ENCODE peak calls at places on chromosomes 11 and 22, in four cellular contexts. O is activated naive CD8-positive, alpha-beta T cell treated with anti-CD3 and anti-CD28 coated beads, Interleukin-2, amount 50 U/mL, for 24 hours; P is NCI-H2029 treated with DMSO at 0.1 percent for 48 hours; J is germinal center. A is an unnamed sample.

GRCh38 chr11:46120711-46121327 is 435 bp downstream of the PHF21A start:
- DNase-seq in J (peak; percentile 23), O (peak; percentile 26), P (peak; percentile 66), A (peak; percentile 34)

GRCh38 chr22:20080445-20080775 is 369 bp downstream of the DGCR8 start:
- DNase-seq in P (no peak), J (peak; percentile 88), O (peak; percentile 77), A (peak; percentile 100)

GRCh38 chr11:44879432-44879831 is 71.3 kb downstream of the TP53I11 start:
- DNase-seq in J (no peak), P (no peak), O (no peak), A (no peak)

GRCh38 chr11:77067776-77068460 is 1.1 kb downstream of the CAPN5 start:
- DNase-seq in J (no peak), O (no peak), P (no peak), A (no peak)

GRCh38 chr22:31250740-31251330 is 38.7 kb downstream of the LIMK2 start:
- DNase-seq in O (no peak), J (no peak), P (no peak), A (no peak)

GRCh38 chr11:2510626-2511402 is 66.0 kb downstream of the KCNQ1 start:
- DNase-seq in P (no peak), O (no peak), J (peak; percentile 1), A (peak; percentile 6)

GRCh38 chr11:129324533-129325175 is 51.0 kb upstream of the BARX2 start:
- DNase-seq in O (no peak), J (no peak), P (peak; percentile 43), A (no peak)

GRCh38 chr11:33410086-33410765 is 153.0 kb downstream of the HIPK3 start:
- DNase-seq in P (no peak), J (no peak), O (no peak), A (no peak)

GRCh38 chr22:29912605-29913398 is 29.8 kb downstream of the MTMR3 start:
- DNase-seq in J (no peak), P (no peak), O (no peak), A (no peak)

GRCh38 chr11:88484873-88485621 is 147.5 kb upstream of the CTSC start:
- DNase-seq in J (peak; percentile 40), O (peak; percentile 40), P (peak; percentile 12), A (peak; percentile 70)

GRCh38 chr11:93668171-93668570 is 6.7 kb downstream of the CEP295 start:
- DNase-seq in P (no peak), O (no peak), J (no peak), A (no peak)

A was measured in K562.